ENCODE peak calls at places on chromosome 10, in four cellular contexts. C is HepG2, R is IMR-90, B is K562. F is an unnamed sample. For H3K36me3, the result is how much of the 10 kb centered on the place peaks cover.

GRCh38 chr10:48533951-48534720 is 70.7 kb downstream of the ARHGAP22 start:
- DNase-seq in C (no peak), R (no peak), B (no peak), F (no peak)

GRCh38 chr10:77259475-77259874 is 378.1 kb downstream of the KCNMA1 start:
- DNase-seq in C (no peak), R (no peak), B (no peak), F (no peak)

GRCh38 chr10:43136995-43137700 is 1.1 kb upstream of the CSGALNACT2 start:
- DNase-seq in C (no peak), R (peak), B (no peak), F (no peak)

GRCh38 chr10:44049301-44050015 is 335.4 kb downstream of the CXCL12 start:
- DNase-seq in C (no peak), R (no peak), B (no peak), F (no peak)

GRCh38 chr10:32454148-32454547 is 8.2 kb downstream of the CCDC7 start:
- DNase-seq in C (no peak), R (peak), B (no peak), F (no peak)

GRCh38 chr10:55065185-55065584 is 264.2 kb upstream of the PCDH15 start:
- DNase-seq in C (peak), R (no peak), B (no peak), F (no peak)

GRCh38 chr10:102230861-102231356 is 4.8 kb downstream of the ELOVL3 start:
- DNase-seq in C (no peak), R (no peak), B (peak), F (peak)

GRCh38 chr10:44991571-44991970 is 9.2 kb upstream of the ZNF22 start:
- DNase-seq in C (no peak), R (no peak), B (no peak), F (no peak)

GRCh38 chr10:110912374-110912773 is 6.6 kb downstream of the BBIP1 start:
- DNase-seq in C (no peak), R (peak), B (no peak), F (no peak)

GRCh38 chr10:30151581-30152389 is 92.4 kb upstream of the JCAD start:
- DNase-seq in C (no peak), R (peak), B (peak), F (peak)

GRCh38 chr10:30039567-30039966 is 19.8 kb downstream of the JCAD start:
- DNase-seq in C (no peak), R (no peak), B (no peak), F (no peak)

GRCh38 chr10:124694467-124695195 is 49.5 kb downstream of the FAM53B start:
- DNase-seq in C (no peak), R (no peak), B (no peak), F (no peak)

GRCh38 chr10:35546824-35547225 is 58.3 kb upstream of the GJD4 start:
- DNase-seq in C (peak), R (peak), B (no peak), F (no peak)

GRCh38 chr10:63763744-63764143 is 242.5 kb downstream of the REEP3 start:
- DNase-seq in C (no peak), R (peak), B (no peak), F (no peak)

GRCh38 chr10:104342941-104343411 is 4.7 kb upstream of the ITPRIP start:
- DNase-seq in C (peak), R (no peak), B (no peak), F (no peak)

GRCh38 chr10:112215342-112215774 is 31.8 kb upstream of the GPAM start:
- DNase-seq in C (peak), R (peak), B (no peak), F (no peak)

GRCh38 chr10:63887026-63887589 is 365.9 kb downstream of the REEP3 start:
- DNase-seq in C (peak), R (no peak), B (peak), F (peak)

GRCh38 chr10:1109795-1110673 is 53.8 kb downstream of the WDR37 start:
- DNase-seq in C (peak), R (peak), B (peak), F (peak)
- H3K36me3 ChIP-seq in C (under half), R (half or more), B (half or more), F (under half)

DNA sequence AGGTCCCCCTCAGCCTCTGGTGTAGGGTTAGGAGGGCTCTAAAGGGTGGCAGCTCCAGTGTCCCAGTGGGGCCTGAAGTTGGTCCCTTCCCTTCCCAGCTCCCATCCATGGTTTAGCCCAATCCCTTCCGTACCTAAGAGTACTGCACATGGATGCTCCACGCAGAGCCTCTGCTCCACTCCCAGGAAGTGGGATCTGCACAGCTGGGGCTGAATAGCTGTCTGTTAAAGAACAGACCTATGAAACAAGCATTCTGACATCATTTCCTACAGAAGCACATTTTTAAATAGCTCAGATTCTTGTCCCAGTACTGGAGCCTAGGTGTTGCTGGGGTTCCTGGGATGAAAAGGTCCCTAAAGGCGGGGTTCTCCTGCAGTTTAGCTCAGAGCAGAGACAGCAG is 135.9 kb downstream of the ZMYND11 start:
- DNase-seq in C (no peak), R (peak), B (no peak), F (no peak)
- TF ChIP-seq MAFK in C (no peak), R (no peak), B (no peak), F (no peak)

GRCh38 chr10:12164085-12164484 is 31.6 kb downstream of the NUDT5 start:
- DNase-seq in C (no peak), R (no peak), B (no peak), F (no peak)
- H3K36me3 ChIP-seq in C (under half), R (half or more), B (half or more), F (under half)

DNA sequence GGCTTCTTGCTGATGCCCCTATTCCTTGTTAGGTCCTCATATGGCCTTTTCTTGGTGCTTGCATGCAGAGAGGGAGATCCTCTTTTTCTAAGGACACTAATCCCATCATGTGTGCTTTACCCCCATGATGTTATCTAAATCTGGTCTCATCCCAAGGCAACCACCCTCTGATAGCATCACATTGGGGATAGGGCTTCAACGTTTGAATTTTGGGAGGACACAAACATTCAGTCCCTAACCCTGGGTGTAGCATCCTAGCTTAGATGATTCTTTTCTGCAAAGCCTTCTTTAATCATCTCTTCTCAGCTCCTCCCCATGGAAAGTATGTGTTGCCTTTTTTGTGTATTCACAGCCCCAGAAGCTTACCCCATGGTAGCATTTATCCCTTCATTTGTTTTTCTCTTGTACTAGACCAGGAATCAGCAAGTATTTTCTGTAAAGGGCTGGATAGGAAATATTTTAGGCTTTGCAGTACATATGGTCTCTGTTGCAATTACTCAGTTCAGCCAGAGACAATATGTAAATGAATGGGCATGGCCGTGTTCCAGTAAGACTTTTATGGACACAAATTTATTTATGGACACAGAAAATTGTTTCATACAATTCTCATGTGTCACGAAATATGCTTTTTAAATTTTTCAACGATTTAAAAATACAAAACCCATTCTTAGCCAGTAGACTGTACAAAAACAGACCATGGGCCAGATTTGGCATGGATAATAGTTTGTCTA is 101.5 kb upstream of the CSTF2T start:
- DNase-seq in C (no peak), R (no peak), B (no peak), F (no peak)
- TF ChIP-seq MAFK in C (no peak), R (no peak), B (no peak), F (no peak)

GRCh38 chr10:27644307-27644939 is 101.2 kb downstream of the MKX start:
- DNase-seq in C (no peak), R (no peak), B (no peak), F (no peak)
- H3K36me3 ChIP-seq in C (under half), R (under half), B (under half), F (under half)

GRCh38 chr10:71052261-71052660 is 160.1 kb upstream of the UNC5B start:
- DNase-seq in C (no peak), R (no peak), B (no peak), F (no peak)
- TF ChIP-seq MAFK in C (no peak), R (no peak), B (no peak), F (no peak)

GRCh38 chr10:1093696-1094095 is 37.5 kb downstream of the WDR37 start:
- DNase-seq in C (no peak), R (no peak), B (no peak), F (no peak)

GRCh38 chr10:1090696-1091095 is 34.5 kb downstream of the WDR37 start:
- DNase-seq in C (no peak), R (no peak), B (no peak), F (no peak)

GRCh38 chr10:1085258-1085657 is 29.1 kb downstream of the WDR37 start:
- DNase-seq in C (no peak), R (peak), B (no peak), F (no peak)

GRCh38 chr10:1086787-1087186 is 30.6 kb downstream of the WDR37 start:
- DNase-seq in C (no peak), R (no peak), B (no peak), F (no peak)

GRCh38 chr10:1089017-1089689 is 33.0 kb downstream of the WDR37 start:
- DNase-seq in C (no peak), R (no peak), B (no peak), F (no peak)
- H3K36me3 ChIP-seq in C (under half), R (half or more), B (half or more), F (under half)